ENCODE peak calls at places on chromosome 7, in five cellular contexts. F, G, B, R and H are unnamed samples.

GRCh38 chr7:144256112-144256511 is 8.5 kb downstream of the OR2A7 start:
- DNase-seq in F (no peak), R (no peak), B (no peak), G (peak; percentile 68), H (no peak)

GRCh38 chr7:49398236-49398635 is 375.2 kb upstream of the VWC2 start:
- DNase-seq in B (no peak), G (no peak), F (no peak), R (no peak), H (no peak)

GRCh38 chr7:139909379-139910050 is 80.5 kb downstream of the TBXAS1 start:
- DNase-seq in R (no peak), B (no peak), G (no peak), F (no peak), H (no peak)

GRCh38 chr7:70830060-70830395 is 301.9 kb upstream of the GALNT17 start:
- DNase-seq in R (no peak), F (no peak), B (no peak), G (no peak), H (no peak)

GRCh38 chr7:112110175-112110574 is 96.0 kb downstream of the DOCK4 start:
- DNase-seq in B (no peak), F (no peak), G (no peak), R (no peak), H (no peak)

GRCh38 chr7:141073173-141073640 is 657 bp upstream of the TMEM178B start:
- DNase-seq in R (no peak), B (no peak), F (no peak), G (peak; percentile 89), H (peak; percentile 64)

GRCh38 chr7:27510550-27510949 is 152.1 kb downstream of the HIBADH start:
- DNase-seq in G (no peak), F (no peak), B (no peak), R (no peak), H (no peak)

GRCh38 chr7:141294122-141294829 is 220.4 kb downstream of the TMEM178B start:
- DNase-seq in G (no peak), F (no peak), B (no peak), R (no peak), H (no peak)

GRCh38 chr7:93558705-93559614 is 15.6 kb downstream of the CALCR start:
- DNase-seq in R (no peak), G (peak; percentile 74), B (no peak), F (no peak), H (no peak)

GRCh38 chr7:81719865-81720264 is 50.0 kb downstream of the HGF start:
- DNase-seq in G (no peak), R (no peak), B (no peak), F (no peak), H (no peak)

GRCh38 chr7:150439926-150440325 is 10.5 kb upstream of the GIMAP8 start:
- DNase-seq in F (no peak), R (no peak), G (no peak), B (no peak), H (no peak)

GRCh38 chr7:28996836-28997235 is 38.7 kb upstream of the TRIL start:
- DNase-seq in G (no peak), B (no peak), F (no peak), R (no peak), H (no peak)

GRCh38 chr7:12947465-12947864 is 260.0 kb downstream of the ARL4A start:
- DNase-seq in G (no peak), B (no peak), F (no peak), R (no peak), H (no peak)

GRCh38 chr7:53119514-53119933 is 84.1 kb downstream of the POM121L12 start:
- DNase-seq in B (no peak), G (no peak), F (no peak), R (no peak), H (no peak)

GRCh38 chr7:47260270-47260669 is 321.6 kb downstream of the TNS3 start:
- DNase-seq in F (no peak), G (no peak), R (no peak), B (no peak), H (no peak)

GRCh38 chr7:13077466-13077865 is 390.0 kb downstream of the ARL4A start:
- DNase-seq in B (no peak), F (no peak), G (no peak), R (no peak), H (no peak)

GRCh38 chr7:2728309-2729042 is 40.5 kb downstream of the AMZ1 start:
- DNase-seq in F (peak; percentile 52), B (peak; percentile 15), G (no peak), R (no peak), H (peak; percentile 62)

GRCh38 chr7:137243741-137244140 is 99.8 kb downstream of the PTN start:
- DNase-seq in R (no peak), F (no peak), B (no peak), G (no peak), H (no peak)

GRCh38 chr7:25407932-25408480 is 179.7 kb upstream of the NPVF start:
- DNase-seq in B (no peak), R (no peak), F (no peak), G (no peak), H (no peak)

GRCh38 chr7:142338633-142339501 is 81.0 kb upstream of the PRSS58 start:
- DNase-seq in B (no peak), G (peak; percentile 95), F (no peak), R (no peak), H (no peak)

GRCh38 chr7:23062452-23062851 is 43.1 kb upstream of the KLHL7 start:
- DNase-seq in G (no peak), R (no peak), B (no peak), F (no peak), H (no peak)

GRCh38 chr7:39832519-39833085 is 117.5 kb upstream of the CDK13 start:
- DNase-seq in R (no peak), B (no peak), G (no peak), F (no peak), H (no peak)

GRCh38 chr7:2210551-2211258 is 22.0 kb downstream of the MAD1L1 start:
- DNase-seq in F (peak; percentile 36), R (no peak), G (no peak), B (no peak), H (peak; percentile 49)

GRCh38 chr7:4265676-4266075 is 416.4 kb upstream of the FOXK1 start:
- DNase-seq in F (no peak), G (no peak), B (no peak), R (no peak), H (no peak)

GRCh38 chr7:98163704-98164478 is 47.3 kb upstream of the BHLHA15 start:
- DNase-seq in R (no peak), B (no peak), G (no peak), F (no peak), H (no peak)

GRCh38 chr7:128104109-128104742 is 73.0 kb upstream of the LRRC4 start:
- DNase-seq in G (no peak), B (no peak), F (peak; percentile 47), R (no peak), H (no peak)

GRCh38 chr7:141039366-141039765 is 24.6 kb upstream of the MRPS33 start:
- DNase-seq in F (no peak), G (no peak), B (no peak), R (no peak), H (no peak)

GRCh38 chr7:55087521-55087961 is 68.7 kb downstream of the EGFR start:
- DNase-seq in G (peak; percentile 32), R (no peak), F (no peak), B (no peak), H (no peak)

GRCh38 chr7:124085168-124085567 is 52.3 kb upstream of the TMEM229A start:
- DNase-seq in B (peak; percentile 95), G (no peak), R (no peak), F (no peak), H (no peak)

DNA sequence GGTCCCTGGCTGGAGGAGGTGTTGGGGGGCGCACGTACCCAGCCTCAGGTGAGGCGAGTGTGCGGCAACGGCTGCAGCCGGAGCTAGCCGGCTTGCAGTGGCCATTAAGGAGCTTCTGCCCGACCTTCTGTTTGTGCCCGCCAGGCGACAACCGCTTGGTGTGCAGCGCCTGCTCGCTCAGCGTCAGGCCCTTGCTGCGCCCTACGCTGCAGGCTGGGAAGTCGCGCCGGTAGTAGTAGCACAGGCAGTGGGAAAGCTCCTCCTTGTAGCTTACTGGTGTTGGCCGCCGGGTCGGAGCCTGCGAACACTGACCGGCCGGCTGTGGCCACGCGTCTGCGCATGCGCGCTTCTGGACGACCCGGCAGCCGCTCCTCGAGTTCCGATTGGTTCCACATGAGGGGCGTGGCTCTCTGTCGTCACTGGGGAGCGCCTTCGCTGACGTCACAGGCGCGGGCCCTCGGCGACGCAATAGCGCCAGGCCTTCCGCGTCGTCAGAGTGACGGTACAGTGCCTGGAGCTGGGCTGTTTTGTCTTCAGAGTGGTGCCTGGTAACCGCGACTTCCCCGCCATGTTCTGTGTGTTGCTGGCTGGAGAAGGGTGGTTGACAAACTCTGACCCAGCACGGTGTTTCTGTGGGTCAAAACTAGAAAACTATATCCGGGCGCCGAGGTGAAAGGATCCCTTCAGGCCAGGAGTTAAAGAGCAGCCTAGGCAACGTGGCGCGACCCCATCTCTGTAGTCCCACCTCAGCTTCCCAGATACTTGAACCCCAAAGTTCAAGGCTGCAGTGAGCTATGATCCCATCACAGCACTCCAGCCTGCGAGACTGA is 76.3 kb upstream of the TMEM248 start:
- DNase-seq in R (peak; percentile 99), F (peak; percentile 98), B (peak; percentile 99), G (peak; percentile 99), H (peak; percentile 99)
- TF ChIP-seq CTCF in R (peak; percentile 62), F (peak; percentile 32), B (no peak), G (peak; percentile 60), H (peak; percentile 18)

GRCh38 chr7:101993311-101993710 is 175.9 kb downstream of the CUX1 start:
- DNase-seq in B (no peak), G (no peak), R (no peak), F (no peak), H (no peak)
- H3K4me1 ChIP-seq in B (peaks cover 9% of the 10 kb centered on the region), G (no peaks in the 10 kb centered on the region), R (no peaks in the 10 kb centered on the region), F (no peaks in the 10 kb centered on the region), H (no peaks in the 10 kb centered on the region)

GRCh38 chr7:109092268-109092667 is 522.6 kb downstream of the DNAJB9 start:
- DNase-seq in G (no peak), B (no peak), F (no peak), R (no peak), H (no peak)
- TF ChIP-seq CTCF in G (peak; percentile 65), B (no peak), F (no peak), R (no peak), H (no peak)

DNA sequence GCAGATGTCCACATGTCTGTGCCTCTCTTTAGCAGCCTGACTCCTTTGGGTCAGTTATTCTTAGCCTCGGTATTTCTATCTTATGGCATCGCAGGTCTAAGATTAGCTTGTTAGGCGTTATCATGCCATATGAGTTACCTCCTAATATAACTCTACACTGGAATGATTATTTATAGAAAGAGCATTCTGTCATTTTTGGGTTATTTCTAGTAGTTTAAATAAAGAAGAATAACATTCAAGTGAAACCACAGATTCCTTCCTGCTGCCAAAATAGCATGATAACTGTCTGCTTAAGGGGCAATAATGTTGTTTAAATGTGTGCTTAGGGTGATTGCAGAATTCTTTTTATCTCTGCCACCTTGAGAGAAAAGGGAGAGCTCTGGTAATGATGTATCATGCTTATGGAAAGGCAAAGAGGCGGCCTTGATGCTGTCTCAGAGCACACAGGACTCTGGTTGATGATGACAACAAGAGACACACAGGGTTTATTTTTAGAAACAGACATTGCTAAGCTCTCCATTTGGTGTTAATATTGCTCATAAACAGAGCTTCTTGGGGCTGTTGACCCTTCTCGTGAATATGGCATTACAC is 10.4 kb downstream of the HDAC9 start:
- DNase-seq in F (no peak), R (no peak), B (no peak), G (no peak), H (no peak)
- H3K4me1 ChIP-seq in F (peaks cover 12% of the 10 kb centered on the region), R (no peaks in the 10 kb centered on the region), B (peaks cover 39% of the 10 kb centered on the region), G (peaks cover 2% of the 10 kb centered on the region), H (no peaks in the 10 kb centered on the region)

DNA sequence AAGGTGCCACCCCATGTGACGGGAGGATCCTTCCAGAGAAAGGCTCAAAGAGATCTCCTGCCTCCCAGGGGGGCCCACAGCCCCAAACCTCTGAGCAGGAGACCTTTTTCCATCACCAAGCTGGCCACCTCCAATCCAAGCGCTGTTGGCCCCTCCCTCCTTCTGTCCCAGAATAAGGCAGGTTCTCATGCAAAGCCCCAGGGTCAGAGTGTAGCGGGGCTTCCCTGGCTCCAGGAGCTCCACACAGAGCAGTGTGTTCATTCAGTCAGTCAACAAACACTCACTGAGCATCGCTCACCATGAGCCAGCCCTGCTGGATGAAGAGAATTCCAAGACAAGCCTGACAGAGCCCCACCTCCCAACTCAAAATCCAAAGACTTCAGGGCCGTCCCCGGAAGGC is 39.0 kb downstream of the TNRC18 start:
- DNase-seq in R (no peak), B (no peak), G (no peak), F (no peak), H (no peak)
- TF ChIP-seq CTCF in R (no peak), B (no peak), G (no peak), F (no peak), H (no peak)